ENCODE peak calls at places on chromosomes 12 and 14, in four cellular contexts. B, E, H and P are unnamed samples.

GRCh38 chr12:106234513-106234912 is 13.3 kb downstream of the CKAP4 start:
- DNase-seq in B (no peak), E (no peak), H (no peak), P (no peak)

GRCh38 chr12:8890313-8891084 is 23.8 kb upstream of the PHC1 start:
- DNase-seq in B (peak), E (peak), H (no peak), P (no peak)

GRCh38 chr14:76081642-76082041 is 70.1 kb upstream of the GPATCH2L start:
- DNase-seq in B (no peak), E (no peak), H (no peak), P (no peak)

GRCh38 chr12:11941601-11942360 is 129.0 kb upstream of the BCL2L14 start:
- DNase-seq in B (no peak), E (no peak), H (no peak), P (no peak)

GRCh38 chr12:26939192-26939832 is 1.0 kb downstream of the FGFR1OP2 start:
- DNase-seq in B (no peak), E (no peak), H (no peak), P (no peak)

GRCh38 chr12:127389923-127390322 is 877.0 kb upstream of the TMEM132C start:
- DNase-seq in B (no peak), E (no peak), H (no peak), P (no peak)

GRCh38 chr12:91361864-91362263 is 179.2 kb upstream of the DCN start:
- DNase-seq in B (no peak), E (no peak), H (no peak), P (no peak)

GRCh38 chr12:51270847-51271518 is 768 bp upstream of the SMAGP start:
- DNase-seq in B (no peak), E (no peak), H (no peak), P (no peak)

GRCh38 chr14:104968153-104968527 is 10.0 kb downstream of the AHNAK2 start:
- DNase-seq in B (peak), E (peak), H (peak), P (no peak)

GRCh38 chr14:22505751-22506710 is 83.0 kb downstream of the DAD1 start:
- DNase-seq in B (no peak), E (no peak), H (no peak), P (no peak)

GRCh38 chr12:105106621-105107020 is 910 bp upstream of the WASHC4 start:
- DNase-seq in B (no peak), E (no peak), H (no peak), P (no peak)

GRCh38 chr12:93089805-93090569 is 160.9 kb upstream of the EEA1 start:
- DNase-seq in B (no peak), E (no peak), H (no peak), P (no peak)

GRCh38 chr14:91228112-91229004 is 16.1 kb downstream of the GPR68 start:
- DNase-seq in B (no peak), E (no peak), H (no peak), P (no peak)

DNA sequence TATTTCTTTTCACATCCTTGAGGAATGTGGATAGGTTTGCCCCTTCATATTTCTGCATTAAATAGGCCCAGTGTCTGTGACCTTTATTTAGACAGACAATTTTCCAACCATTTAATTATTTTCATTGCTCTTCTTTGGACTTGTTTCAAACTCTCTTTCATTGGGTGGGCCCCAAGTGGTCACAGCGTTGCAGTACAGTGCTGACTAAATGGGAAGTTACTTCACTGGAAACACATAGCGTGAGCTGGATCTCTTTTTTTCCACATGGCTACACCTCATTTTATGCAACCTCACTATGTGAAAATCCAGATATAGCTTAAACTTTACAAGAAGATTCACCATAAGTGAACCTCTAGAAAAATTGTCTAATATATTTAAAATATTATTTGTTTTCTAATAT is 438.9 kb downstream of the ADAMTS20 start:
- DNase-seq in B (no peak), E (no peak), H (no peak), P (no peak)
- TF ChIP-seq CTCF in B (no peak), E (no peak), H (no peak), P (no peak)

DNA sequence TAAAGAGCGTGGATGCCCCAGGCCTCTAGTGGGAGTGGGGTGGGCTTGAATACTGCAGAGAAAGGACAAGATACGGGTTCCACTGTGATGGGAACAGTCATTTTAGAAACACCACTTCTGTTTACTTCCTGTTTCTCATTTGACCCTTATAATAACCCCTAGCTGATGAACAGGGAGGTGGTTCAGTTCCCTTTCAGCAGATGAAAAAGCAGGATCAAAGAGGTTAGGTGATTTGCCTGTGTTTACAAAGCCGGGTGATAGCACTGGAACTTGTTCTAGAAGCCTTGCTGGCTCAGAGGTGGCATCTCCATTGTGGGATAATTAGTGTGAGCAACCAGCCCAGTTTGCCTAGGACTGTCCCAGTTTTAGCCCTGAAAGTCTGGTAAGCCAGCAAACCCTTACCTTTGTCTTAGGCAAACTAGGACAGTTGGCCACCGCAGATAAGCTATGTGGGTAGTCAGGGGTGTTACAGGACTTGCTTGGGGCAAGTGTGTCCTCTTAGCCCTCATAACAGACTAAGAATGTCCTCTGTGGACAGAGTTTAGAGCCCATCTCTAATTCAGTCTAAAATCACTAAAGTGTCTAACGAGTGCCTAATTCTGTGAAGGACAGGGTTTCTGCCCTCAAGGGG is 7.5 kb upstream of the LRP1-AS start:
- DNase-seq in B (no peak), E (no peak), H (no peak), P (no peak)
- H3K27ac ChIP-seq in B (no peak), E (no peak), H (no peak), P (peak)

DNA sequence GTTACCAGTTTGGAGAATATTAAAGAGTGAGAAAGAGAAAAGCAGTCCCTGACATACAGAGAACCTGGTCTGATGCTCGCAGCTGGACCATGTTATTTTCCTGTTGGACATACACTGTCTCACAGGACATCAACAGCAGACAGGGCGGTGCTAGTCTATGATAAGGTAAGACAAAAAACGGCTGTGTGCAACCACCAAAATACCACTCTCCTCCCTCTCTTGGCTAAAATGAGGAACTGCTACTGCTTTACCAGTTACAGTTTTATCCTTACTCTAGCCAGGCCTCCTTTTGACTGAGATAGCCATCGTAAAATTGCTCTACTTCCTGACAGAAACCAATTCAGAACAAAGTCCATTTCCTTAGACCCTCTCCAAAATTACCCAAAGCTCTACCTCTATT is 47.0 kb upstream of the ERGIC2 start:
- DNase-seq in B (no peak), E (no peak), H (no peak), P (no peak)
- TF ChIP-seq CTCF in B (no peak), E (no peak), H (peak), P (no peak)

GRCh38 chr12:122097641-122098364 is 19.2 kb downstream of the MLXIP start:
- DNase-seq in B (peak), E (peak), H (peak), P (no peak)
- H3K27ac ChIP-seq in B (no peak), E (peak), H (peak), P (peak)

DNA sequence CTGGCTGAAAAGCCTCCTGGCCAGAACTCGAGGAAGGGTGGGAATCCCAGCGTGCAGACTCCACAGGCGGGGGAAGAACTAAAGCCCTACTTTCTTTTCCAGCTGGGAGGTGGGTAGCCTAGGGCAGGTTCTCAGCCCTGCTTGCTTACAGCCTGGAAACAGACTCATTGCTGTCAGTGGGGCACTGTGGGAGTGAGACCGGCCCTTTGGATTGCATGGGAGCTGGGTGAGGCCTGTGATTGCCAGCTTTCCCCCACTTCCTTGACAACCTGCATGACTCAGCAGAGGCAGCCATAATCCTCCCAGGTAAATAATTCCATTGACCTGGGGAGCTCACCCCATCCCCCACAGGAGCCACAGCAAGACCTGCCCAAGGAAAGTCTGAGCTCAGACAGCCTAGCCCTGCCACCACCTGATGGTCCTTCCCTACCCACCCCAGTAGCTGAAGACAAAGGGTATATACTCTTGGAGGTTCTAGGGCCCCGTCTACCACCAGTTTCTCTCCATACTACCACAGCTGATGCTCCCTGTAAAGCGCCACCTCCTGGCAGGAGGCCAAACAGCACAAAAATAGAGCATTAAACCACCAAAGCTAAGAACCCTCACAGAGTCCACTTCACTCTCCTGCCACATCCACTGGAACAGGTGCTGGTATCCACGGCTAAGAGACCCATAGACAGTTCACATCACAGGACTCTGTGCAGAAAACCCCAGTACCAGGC is 294.1 kb downstream of the SEC23A start:
- DNase-seq in B (no peak), E (no peak), H (no peak), P (no peak)
- TF ChIP-seq CTCF in B (no peak), E (no peak), H (no peak), P (no peak)

DNA sequence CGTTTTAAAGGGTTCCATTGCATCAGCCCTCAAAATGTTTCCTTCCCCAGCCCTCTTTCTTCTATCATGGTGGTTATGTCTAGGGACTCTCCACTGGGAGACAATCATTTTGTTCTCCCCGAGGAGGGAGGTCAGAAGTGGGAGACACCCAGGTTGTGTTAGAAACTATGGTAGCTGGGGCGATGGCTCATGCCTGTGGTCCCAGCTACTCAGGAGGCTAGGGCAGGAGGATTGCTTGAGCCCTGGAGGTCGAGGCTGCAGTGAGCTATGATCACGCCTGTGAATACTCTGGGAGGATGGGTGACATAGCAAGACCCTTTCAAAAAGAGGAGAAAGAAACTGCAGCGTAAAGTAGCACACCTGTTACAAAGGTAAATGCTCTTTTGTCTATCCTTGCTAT is 13.0 kb upstream of the LRRC23 start:
- DNase-seq in B (no peak), E (no peak), H (no peak), P (no peak)
- H3K27ac ChIP-seq in B (peak), E (peak), H (peak), P (peak)

GRCh38 chr14:59900536-59900935 is 19.4 kb upstream of the LRRC9 start:
- DNase-seq in B (no peak), E (no peak), H (no peak), P (no peak)

GRCh38 chr14:59895721-59896120 is 24.2 kb upstream of the LRRC9 start:
- DNase-seq in B (no peak), E (no peak), H (no peak), P (no peak)

DNA sequence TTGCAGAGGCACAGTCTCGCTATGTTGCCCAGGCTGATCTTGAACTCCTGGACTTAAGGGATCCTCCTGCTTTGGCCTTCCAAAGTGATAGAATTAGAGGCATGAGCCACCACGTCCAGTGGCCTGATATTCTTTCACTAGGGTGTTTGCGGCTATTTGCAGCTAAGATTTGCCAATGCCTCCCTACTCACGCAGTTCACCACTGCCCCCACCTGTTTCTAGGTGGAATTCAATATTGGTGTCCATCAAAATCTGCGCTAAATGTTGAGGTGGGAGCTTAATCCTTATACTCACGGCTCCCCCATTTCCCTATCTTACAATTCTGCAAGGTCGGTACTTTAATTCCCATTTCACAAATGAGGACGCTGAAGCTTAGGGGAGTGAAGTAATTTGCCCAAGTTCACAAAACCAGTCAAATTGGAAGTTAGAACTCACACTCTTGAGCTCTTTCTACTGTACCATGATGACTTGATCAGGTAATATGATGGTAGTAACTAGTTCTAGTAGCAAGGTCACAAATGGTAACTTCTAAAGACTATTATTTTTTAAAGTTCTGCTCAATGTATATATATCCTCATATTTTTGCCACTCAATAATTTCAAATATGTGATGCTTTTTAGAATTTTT is 22.1 kb upstream of the LRRC9 start:
- DNase-seq in B (no peak), E (no peak), H (no peak), P (no peak)
- TF ChIP-seq CTCF in B (no peak), E (no peak), H (peak), P (peak)

DNA sequence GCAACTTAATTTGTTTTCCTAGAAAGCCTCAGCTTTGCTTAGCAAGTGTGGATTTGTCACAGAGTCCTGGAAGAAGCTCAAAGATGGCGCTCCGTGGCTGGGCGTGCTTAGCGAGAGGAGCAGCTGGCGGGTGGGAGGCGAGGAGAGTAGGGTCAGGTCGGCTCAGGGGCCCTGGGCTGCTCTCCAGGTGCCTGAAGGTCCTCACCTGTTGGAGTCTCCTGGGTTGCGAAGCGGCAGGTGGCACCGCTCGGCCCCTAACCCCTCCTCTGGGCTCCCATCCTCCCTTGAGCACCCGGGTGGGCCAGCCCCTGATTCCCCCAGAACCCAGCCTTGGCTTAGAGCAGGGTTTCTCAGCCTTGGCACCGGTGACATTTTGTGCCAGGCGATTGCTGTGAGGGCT is 25.1 kb downstream of the LRTM2 start:
- DNase-seq in B (no peak), E (peak), H (peak), P (no peak)
- H3K27ac ChIP-seq in B (no peak), E (no peak), H (no peak), P (no peak)